ENCODE peak calls at places on chromosomes 1 and 21, in four cellular contexts. K, J, E and R are unnamed samples.

GRCh38 chr1:91502882-91503184 is 2.2 kb downstream of the CDC7 start:
- DNase-seq in K (no peak), J (no peak), E (no peak), R (no peak)

GRCh38 chr1:47643506-47644215 is 205.8 kb downstream of the FOXD2 start:
- DNase-seq in K (no peak), J (no peak), E (no peak), R (no peak)

GRCh38 chr1:18631496-18632217 is 1.0 kb downstream of the PAX7 start:
- DNase-seq in K (no peak), J (peak), E (no peak), R (no peak)

GRCh38 chr21:26717146-26717739 is 128.0 kb downstream of the ADAMTS1 start:
- DNase-seq in K (peak), J (no peak), E (no peak), R (peak)

GRCh38 chr1:226534098-226534497 is 14.5 kb upstream of the STUM start:
- DNase-seq in K (no peak), J (no peak), E (no peak), R (no peak)

GRCh38 chr1:186152227-186152944 is 222.7 kb downstream of the TPR start:
- DNase-seq in K (peak), J (no peak), E (peak), R (no peak)

GRCh38 chr1:92446546-92446945 is 40.2 kb downstream of the GFI1 start:
- DNase-seq in K (no peak), J (no peak), E (no peak), R (no peak)

GRCh38 chr1:112540395-112540794 is 31.6 kb downstream of the WNT2B start:
- DNase-seq in K (no peak), J (no peak), E (no peak), R (no peak)

GRCh38 chr1:226891846-226892533 is 21.6 kb downstream of the PSEN2 start:
- DNase-seq in K (no peak), J (no peak), E (no peak), R (peak)

GRCh38 chr1:173269490-173270230 is 62.5 kb upstream of the TNFSF4 start:
- DNase-seq in K (peak), J (no peak), E (peak), R (peak)

GRCh38 chr1:231091853-231092301 is 51.8 kb upstream of the FAM89A start:
- DNase-seq in K (peak), J (peak), E (peak), R (peak)
- TF ChIP-seq MAX in K (no peak), J (no peak), E (no peak), R (no peak)

GRCh38 chr1:29824478-29825273 is 588.4 kb downstream of the PTPRU start:
- DNase-seq in K (no peak), J (no peak), E (no peak), R (no peak)
- TF ChIP-seq MAX in K (no peak), J (no peak), E (no peak), R (no peak)

GRCh38 chr1:94527447-94528031 is 14.0 kb downstream of the F3 start:
- DNase-seq in K (no peak), J (no peak), E (peak), R (peak)
- TF ChIP-seq MAX in K (no peak), J (no peak), E (no peak), R (no peak)

GRCh38 chr21:45622416-45623097 is 21.0 kb upstream of the PCBP3 start:
- DNase-seq in K (no peak), J (no peak), E (no peak), R (no peak)

GRCh38 chr21:45617021-45617930 is 26.2 kb upstream of the PCBP3 start:
- DNase-seq in K (no peak), J (no peak), E (no peak), R (no peak)

GRCh38 chr21:45618287-45618686 is 25.2 kb upstream of the PCBP3 start:
- DNase-seq in K (no peak), J (no peak), E (no peak), R (no peak)

GRCh38 chr21:45620201-45620600 is 23.3 kb upstream of the PCBP3 start:
- DNase-seq in K (no peak), J (no peak), E (no peak), R (no peak)

DNA sequence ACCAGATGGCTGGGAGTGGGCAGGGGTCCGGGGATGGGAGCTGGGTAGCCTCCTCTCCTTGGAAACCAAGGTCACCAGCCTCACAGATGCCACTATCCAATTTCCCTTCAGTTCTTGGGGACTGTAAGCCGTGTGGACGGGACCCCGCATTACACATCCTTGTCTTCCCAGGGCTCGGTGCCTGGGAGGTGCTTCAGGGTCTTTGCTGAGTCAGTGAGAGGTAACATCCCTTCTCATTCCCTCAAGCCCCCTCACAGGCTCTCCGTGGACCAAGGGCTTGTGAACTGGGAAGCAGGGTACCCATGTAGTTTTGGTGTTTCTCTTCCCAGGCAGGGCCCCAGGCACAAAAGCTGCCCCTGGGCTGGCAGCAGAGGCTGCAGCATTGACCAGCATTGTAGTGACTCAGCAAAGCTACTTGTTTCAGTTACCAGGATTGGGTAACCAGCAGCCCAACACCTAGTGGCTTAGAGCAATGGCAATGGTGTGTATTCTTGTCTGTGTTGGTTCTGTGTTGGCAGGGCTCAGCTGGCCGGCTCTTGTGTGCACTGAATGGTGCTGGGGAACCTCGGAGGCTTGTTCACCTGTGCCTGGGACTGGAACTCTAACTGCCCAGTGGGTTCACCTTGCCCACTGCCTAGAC is 24.6 kb upstream of the PCBP3 start:
- DNase-seq in K (no peak), J (peak), E (no peak), R (no peak)
- TF ChIP-seq MAX in K (no peak), J (no peak), E (no peak), R (no peak)

DNA sequence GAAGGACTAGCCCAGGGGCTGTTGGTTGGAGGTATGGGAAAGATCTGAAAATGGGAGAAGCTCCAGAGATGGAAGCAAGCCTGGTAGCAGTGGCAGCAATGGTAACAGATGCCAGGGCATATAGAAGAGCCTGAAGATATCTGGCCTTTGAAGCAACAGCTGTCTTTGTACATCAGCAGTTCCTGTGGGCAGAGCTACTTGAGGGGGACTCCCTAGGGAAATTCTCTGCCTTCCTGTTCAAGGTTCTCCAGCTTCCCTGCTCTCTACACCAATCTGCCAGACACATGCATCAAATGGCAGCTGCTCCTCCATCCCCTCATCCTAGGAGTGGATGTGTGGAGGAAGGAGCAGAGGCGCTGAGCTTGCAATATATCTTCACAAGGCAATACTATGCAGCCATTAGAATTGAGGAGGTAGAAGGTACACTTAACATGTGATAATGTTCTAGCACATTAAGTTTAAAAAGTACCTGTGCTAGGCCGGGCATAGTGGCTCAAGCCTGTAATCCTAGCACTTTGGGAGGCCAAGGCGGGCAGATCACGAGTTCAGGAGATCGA is 2.2 kb downstream of the TMEM35B start:
- DNase-seq in K (no peak), J (no peak), E (no peak), R (no peak)
- TF ChIP-seq MAX in K (no peak), J (no peak), E (no peak), R (no peak)

GRCh38 chr1:84996846-84997666 is at the start of gene MCOLN2:
- DNase-seq in K (peak), J (peak), E (no peak), R (no peak)
- TF ChIP-seq MAX in K (peak), J (peak), E (peak), R (no peak)

GRCh38 chr21:42473495-42474042 is 22.5 kb downstream of the RSPH1 start:
- DNase-seq in K (no peak), J (no peak), E (no peak), R (no peak)

GRCh38 chr21:42471716-42472330 is 24.2 kb downstream of the RSPH1 start:
- DNase-seq in K (no peak), J (no peak), E (no peak), R (no peak)

GRCh38 chr21:42472521-42472920 is 23.5 kb downstream of the RSPH1 start:
- DNase-seq in K (no peak), J (no peak), E (no peak), R (no peak)

GRCh38 chr21:42469272-42469671 is 26.8 kb downstream of the RSPH1 start:
- DNase-seq in K (no peak), J (no peak), E (no peak), R (no peak)

DNA sequence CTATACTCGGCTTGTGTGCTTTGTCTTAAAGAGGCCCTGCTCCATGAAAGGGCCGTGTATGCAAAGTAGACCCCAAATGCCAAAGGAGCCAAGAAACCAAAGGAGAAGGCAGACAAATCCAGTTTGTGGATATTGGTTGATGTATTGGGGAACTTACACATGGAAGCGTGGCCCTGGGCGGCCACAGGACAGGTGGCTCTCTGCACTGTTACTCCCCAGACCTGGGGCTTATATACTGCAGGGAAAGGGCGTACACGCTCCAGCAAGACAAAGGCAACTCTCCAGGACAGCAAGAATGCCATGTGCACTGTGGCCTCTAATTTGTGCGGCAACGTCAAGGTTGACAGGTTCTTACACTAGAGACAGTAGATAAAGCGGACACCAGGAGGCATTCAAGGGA is 24.8 kb downstream of the RSPH1 start:
- DNase-seq in K (no peak), J (no peak), E (no peak), R (no peak)
- TF ChIP-seq MAX in K (no peak), J (no peak), E (no peak), R (no peak)

GRCh38 chr1:51942281-51942680 is 48.2 kb downstream of the RAB3B start:
- DNase-seq in K (no peak), J (no peak), E (no peak), R (no peak)

GRCh38 chr1:51937112-51937511 is 53.4 kb downstream of the RAB3B start:
- DNase-seq in K (no peak), J (no peak), E (no peak), R (no peak)

GRCh38 chr1:51941528-51941927 is 49.0 kb downstream of the RAB3B start:
- DNase-seq in K (no peak), J (no peak), E (peak), R (no peak)

DNA sequence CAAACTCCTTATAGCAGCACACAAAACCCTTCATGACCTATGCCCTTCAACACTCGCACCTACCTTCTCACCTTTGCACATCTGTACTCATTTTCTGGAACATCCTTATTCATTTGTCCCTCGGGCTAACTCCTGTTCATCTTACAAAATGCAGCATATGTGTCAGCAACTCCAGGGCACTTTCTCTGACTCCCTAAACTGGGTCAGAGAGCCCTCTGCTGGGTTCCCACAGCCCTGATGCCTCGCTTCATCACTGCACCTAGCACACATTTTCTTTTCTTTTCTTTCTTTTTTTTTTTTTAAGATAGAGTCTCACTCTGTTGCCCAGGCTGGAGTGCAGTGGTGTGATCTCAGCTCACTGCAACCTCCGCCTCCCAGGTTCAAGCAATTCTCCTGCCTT is 54.0 kb downstream of the RAB3B start:
- DNase-seq in K (no peak), J (no peak), E (no peak), R (no peak)
- TF ChIP-seq MAX in K (no peak), J (no peak), E (no peak), R (no peak)